ENCODE peak calls at places on chromosomes 5 and 9, in seven cellular contexts. A is heart left ventricle, D is cardiac fibroblast, Y is cortex of kidney, U is NCI-H460, J is NCI-H1105, P is HEK293T. E is an unnamed sample.

GRCh38 chr5:91641730-91642350 is 258.7 kb upstream of the ARRDC3 start:
- DNase-seq in A (no peak), D (peak; percentile 60), Y (no peak), U (peak; percentile 65), J (peak; percentile 6), P (peak; percentile 9), E (peak; percentile 28)

GRCh38 chr9:110578896-110579752 is at the start of gene SVEP1:
- DNase-seq in A (peak; percentile 60), D (peak; percentile 76), Y (no peak), U (peak; percentile 17), J (peak; percentile 18), P (peak; percentile 50), E (peak; percentile 76)

GRCh38 chr5:96616801-96617200 is 45.4 kb upstream of the CAST start:
- DNase-seq in A (no peak), D (no peak), Y (no peak), U (no peak), J (no peak), P (no peak), E (no peak)

GRCh38 chr5:171648279-171648774 is 137.3 kb upstream of the SMIM23 start:
- DNase-seq in A (no peak), D (no peak), Y (no peak), U (no peak), J (no peak), P (no peak), E (no peak)

GRCh38 chr5:148107608-148108007 is 43.8 kb downstream of the SPINK5 start:
- DNase-seq in A (no peak), D (no peak), Y (no peak), U (no peak), J (no peak), P (no peak), E (no peak)

GRCh38 chr9:137318976-137319375 is 16.9 kb upstream of the NRARP start:
- DNase-seq in A (peak; percentile 84), D (no peak), Y (no peak), U (peak; percentile 59), J (no peak), P (no peak), E (peak; percentile 64)

GRCh38 chr5:60541980-60542379 is 158.0 kb downstream of the DEPDC1B start:
- DNase-seq in A (no peak), D (peak; percentile 85), Y (no peak), U (peak; percentile 82), J (no peak), P (no peak), E (peak; percentile 15)

GRCh38 chr5:160197341-160198147 is 31.8 kb upstream of the FABP6 start:
- DNase-seq in A (peak; percentile 67), D (peak; percentile 91), Y (no peak), U (no peak), J (no peak), P (no peak), E (no peak)

GRCh38 chr9:136527721-136528710 is 17.8 kb downstream of the NOTCH1 start:
- DNase-seq in A (no peak), D (no peak), Y (no peak), U (no peak), J (no peak), P (peak; percentile 45), E (peak; percentile 83)

GRCh38 chr9:91192379-91192775 is 169.3 kb downstream of the AUH start:
- DNase-seq in A (peak; percentile 51), D (peak; percentile 57), Y (no peak), U (no peak), J (no peak), P (no peak), E (no peak)

GRCh38 chr9:89593776-89594427 is 10.9 kb upstream of the GADD45G start:
- DNase-seq in A (peak; percentile 52), D (peak; percentile 32), Y (no peak), U (peak; percentile 51), J (peak; percentile 23), P (peak; percentile 79), E (peak; percentile 51)

GRCh38 chr5:174599992-174600391 is 124.4 kb upstream of the MSX2 start:
- DNase-seq in A (no peak), D (no peak), Y (no peak), U (no peak), J (peak; percentile 34), P (no peak), E (no peak)

GRCh38 chr5:84384604-84385575 is at the start of gene EDIL3:
- DNase-seq in A (peak; percentile 56), D (peak; percentile 69), Y (no peak), U (no peak), J (no peak), P (no peak), E (peak; percentile 64)

GRCh38 chr5:140011297-140011802 is 31.7 kb downstream of the NRG2 start:
- DNase-seq in A (peak; percentile 71), D (no peak), Y (no peak), U (no peak), J (no peak), P (no peak), E (no peak)

GRCh38 chr5:96247097-96247675 is 185.9 kb downstream of the PCSK1 start:
- DNase-seq in A (peak; percentile 52), D (peak; percentile 78), Y (no peak), U (no peak), J (no peak), P (no peak), E (peak; percentile 41)

GRCh38 chr9:132241840-132242620 is 80.2 kb downstream of the NTNG2 start:
- DNase-seq in A (no peak), D (peak; percentile 25), Y (no peak), U (no peak), J (no peak), P (peak; percentile 26), E (no peak)

GRCh38 chr9:90322296-90322695 is 320.3 kb downstream of the DIRAS2 start:
- DNase-seq in A (no peak), D (peak; percentile 60), Y (no peak), U (no peak), J (no peak), P (no peak), E (peak; percentile 15)

GRCh38 chr9:98502311-98502975 is 206.3 kb downstream of the GABBR2 start:
- DNase-seq in A (no peak), D (peak; percentile 45), Y (no peak), U (no peak), J (no peak), P (no peak), E (peak; percentile 73)

GRCh38 chr9:131500377-131500776 is 2.3 kb upstream of the POMT1 start:
- DNase-seq in A (no peak), D (no peak), Y (no peak), U (no peak), J (no peak), P (no peak), E (no peak)

GRCh38 chr9:85021686-85022085 is 352.2 kb downstream of the NTRK2 start:
- DNase-seq in A (no peak), D (no peak), Y (no peak), U (no peak), J (no peak), P (no peak), E (no peak)

GRCh38 chr9:20835364-20836286 is 151.6 kb downstream of the FOCAD start:
- DNase-seq in A (no peak), D (peak; percentile 41), Y (no peak), U (peak; percentile 19), J (no peak), P (no peak), E (no peak)

GRCh38 chr9:2241461-2241874 is 226.3 kb downstream of the SMARCA2 start:
- DNase-seq in A (peak; percentile 53), D (peak; percentile 91), Y (no peak), U (no peak), J (no peak), P (peak; percentile 22), E (peak; percentile 66)

GRCh38 chr5:55577353-55578060 is 42.7 kb upstream of the PLPP1 start:
- DNase-seq in A (peak; percentile 80), D (peak; percentile 87), Y (no peak), U (no peak), J (peak; percentile 31), P (no peak), E (peak; percentile 54)

GRCh38 chr9:137085918-137086530 is 761 bp upstream of the MAN1B1 start:
- DNase-seq in A (peak; percentile 70), D (peak; percentile 41), Y (no peak), U (no peak), J (no peak), P (no peak), E (peak; percentile 64)

GRCh38 chr5:14801792-14802191 is 69.8 kb downstream of the ANKH start:
- DNase-seq in A (no peak), D (no peak), Y (no peak), U (no peak), J (no peak), P (no peak), E (no peak)

GRCh38 chr5:54837939-54838457 is 147.4 kb downstream of the ESM1 start:
- DNase-seq in A (no peak), D (no peak), Y (no peak), U (no peak), J (no peak), P (no peak), E (no peak)

GRCh38 chr9:21556581-21557427 is 74.7 kb upstream of the IFNE start:
- DNase-seq in A (no peak), D (no peak), Y (no peak), U (no peak), J (no peak), P (no peak), E (no peak)

GRCh38 chr9:89367281-89367680 is 49.0 kb downstream of the SECISBP2 start:
- DNase-seq in A (no peak), D (no peak), Y (no peak), U (no peak), J (no peak), P (no peak), E (no peak)

GRCh38 chr5:6395102-6395445 is 16.7 kb upstream of the MED10 start:
- DNase-seq in A (no peak), D (no peak), Y (no peak), U (no peak), J (no peak), P (no peak), E (no peak)

GRCh38 chr9:75866273-75866871 is 24.1 kb upstream of the PCSK5 start:
- DNase-seq in A (no peak), D (peak; percentile 67), Y (no peak), U (peak; percentile 67), J (peak; percentile 28), P (peak; percentile 28), E (peak; percentile 52)

GRCh38 chr5:83101514-83101913 is 24.2 kb downstream of the XRCC4 start:
- DNase-seq in A (no peak), D (no peak), Y (no peak), U (no peak), J (no peak), P (no peak), E (no peak)

GRCh38 chr5:6464441-6464840 is 15.8 kb downstream of the UBE2QL1 start:
- DNase-seq in A (no peak), D (no peak), Y (no peak), U (no peak), J (no peak), P (no peak), E (no peak)

GRCh38 chr5:180116441-180117377 is 45.1 kb upstream of the RNF130 start:
- DNase-seq in A (no peak), D (no peak), Y (no peak), U (peak; percentile 15), J (no peak), P (no peak), E (no peak)